ENCODE peak calls at places on chromosomes 5 and 9, in ten cellular contexts. B, J, O, H, M, W, G, E, P and I are unnamed samples.
A peak's percentile ranks its signal among the peaks of the same experiment; 100 is the strongest.

GRCh38 chr5:79229357-79230174 is 6.4 kb upstream of the JMY start:
- DNase-seq in B (no peak), J (no peak), O (no peak), H (peak; percentile 66), M (no peak), W (peak; percentile 81), G (no peak), E (no peak), P (no peak), I (no peak)

GRCh38 chr5:74056789-74057164 is 430.8 kb downstream of the ARHGEF28 start:
- DNase-seq in B (peak; percentile 67), J (no peak), O (no peak), H (no peak), M (no peak), W (peak; percentile 51), G (peak; percentile 60), E (peak; percentile 70), P (peak; percentile 73), I (no peak)

GRCh38 chr5:33401482-33402390 is 39.0 kb upstream of the TARS1 start:
- DNase-seq in B (peak; percentile 65), J (no peak), O (no peak), H (no peak), M (no peak), W (peak; percentile 90), G (no peak), E (no peak), P (peak; percentile 28), I (peak; percentile 11)

GRCh38 chr5:7705261-7705660 is 145.7 kb downstream of the CFAP90 start:
- DNase-seq in B (no peak), J (no peak), O (no peak), H (no peak), M (no peak), W (no peak), G (no peak), E (no peak), P (no peak), I (no peak)

GRCh38 chr9:113482341-113482740 is 18.8 kb downstream of the RGS3 start:
- DNase-seq in B (no peak), J (peak; percentile 54), O (no peak), H (no peak), M (no peak), W (no peak), G (no peak), E (no peak), P (no peak), I (no peak)

GRCh38 chr5:23169660-23170416 is 316.7 kb upstream of the CDH12 start:
- DNase-seq in B (no peak), J (no peak), O (no peak), H (no peak), M (no peak), W (no peak), G (no peak), E (no peak), P (no peak), I (no peak)

GRCh38 chr5:147690595-147690994 is 91.9 kb downstream of the JAKMIP2 start:
- DNase-seq in B (no peak), J (no peak), O (no peak), H (no peak), M (no peak), W (peak; percentile 90), G (peak; percentile 23), E (peak; percentile 13), P (peak; percentile 7), I (no peak)

GRCh38 chr5:129245489-129245888 is 150.9 kb downstream of the ISOC1 start:
- DNase-seq in B (peak; percentile 91), J (no peak), O (no peak), H (no peak), M (no peak), W (no peak), G (no peak), E (no peak), P (peak; percentile 1), I (no peak)

GRCh38 chr5:109455598-109456096 is 45.9 kb upstream of the PJA2 start:
- DNase-seq in B (peak; percentile 100), J (peak; percentile 82), O (no peak), H (peak; percentile 57), M (peak; percentile 15), W (peak; percentile 83), G (peak; percentile 18), E (peak; percentile 6), P (peak; percentile 100), I (peak; percentile 95)

GRCh38 chr9:137064027-137064879 is 6.1 kb downstream of the SAPCD2 start:
- DNase-seq in B (peak; percentile 51), J (no peak), O (peak; percentile 59), H (peak; percentile 65), M (peak; percentile 74), W (peak; percentile 46), G (peak; percentile 82), E (peak; percentile 74), P (peak; percentile 43), I (no peak)

GRCh38 chr5:73264626-73265025 is 91.6 kb downstream of the TMEM174 start:
- DNase-seq in B (no peak), J (no peak), O (no peak), H (no peak), M (no peak), W (no peak), G (no peak), E (no peak), P (no peak), I (no peak)

GRCh38 chr5:61916621-61917620 is 389.1 kb upstream of the KIF2A start:
- DNase-seq in B (no peak), J (no peak), O (no peak), H (no peak), M (no peak), W (peak; percentile 87), G (no peak), E (no peak), P (peak; percentile 4), I (no peak)

GRCh38 chr5:132526290-132526973 is 16.9 kb downstream of the IL5 start:
- DNase-seq in B (peak; percentile 65), J (no peak), O (peak; percentile 24), H (peak; percentile 67), M (no peak), W (peak; percentile 79), G (peak; percentile 76), E (peak; percentile 49), P (peak; percentile 66), I (peak; percentile 29)

DNA sequence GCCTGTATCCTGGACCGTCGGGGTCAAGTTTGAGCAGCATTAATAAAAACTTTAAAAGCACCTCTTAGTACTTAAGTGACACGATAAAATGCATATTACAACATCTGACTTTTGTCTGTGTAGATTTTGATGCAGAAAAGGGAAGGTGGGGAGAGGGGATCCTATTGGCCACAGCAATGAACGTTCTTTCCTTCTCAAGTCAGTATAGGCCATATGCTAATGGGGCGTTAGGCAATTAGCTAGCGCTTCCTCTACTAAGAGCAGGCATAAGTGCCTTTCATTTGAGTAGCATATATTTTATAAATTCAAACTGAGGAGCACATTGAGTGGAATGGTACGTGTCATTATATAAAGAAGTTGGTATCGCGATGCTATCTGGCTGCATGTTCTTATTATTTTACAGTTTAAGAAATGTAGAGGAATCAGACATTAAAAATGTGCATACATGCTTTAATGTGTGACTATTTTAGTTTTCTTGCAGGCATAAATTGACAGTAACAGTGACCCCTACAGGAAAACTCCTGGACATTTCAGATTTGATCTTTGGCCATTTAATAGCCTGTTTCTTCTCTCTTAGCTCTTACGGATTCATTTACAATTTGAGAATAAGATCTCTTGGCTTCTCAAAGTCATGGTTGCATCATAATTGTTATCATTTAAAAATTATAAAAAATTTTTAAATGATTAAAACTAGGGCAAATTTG is 1.1 kb upstream of the GNA14 start:
- DNase-seq in B (peak; percentile 71), J (no peak), O (no peak), H (no peak), M (no peak), W (peak; percentile 61), G (no peak), E (no peak), P (peak; percentile 68), I (no peak)
- TF ChIP-seq CTCF in B (peak; percentile 54), J (no peak), O (no peak), H (no peak), M (peak; percentile 30), W (peak; percentile 66), G (no peak), E (peak; percentile 34), P (peak; percentile 51), I (peak; percentile 32)

GRCh38 chr9:131658753-131659129 is 81.1 kb downstream of the RAPGEF1 start:
- DNase-seq in B (no peak), J (no peak), O (no peak), H (no peak), M (no peak), W (no peak), G (no peak), E (no peak), P (no peak), I (no peak)

GRCh38 chr9:131656356-131657030 is 83.4 kb downstream of the RAPGEF1 start:
- DNase-seq in B (no peak), J (peak; percentile 85), O (peak; percentile 71), H (peak; percentile 77), M (peak; percentile 67), W (no peak), G (peak; percentile 64), E (peak; percentile 44), P (no peak), I (no peak)

GRCh38 chr9:131657890-131658752 is 81.8 kb downstream of the RAPGEF1 start:
- DNase-seq in B (peak; percentile 90), J (no peak), O (no peak), H (no peak), M (no peak), W (peak; percentile 88), G (no peak), E (no peak), P (peak; percentile 95), I (no peak)

GRCh38 chr9:131657456-131657855 is 82.4 kb downstream of the RAPGEF1 start:
- DNase-seq in B (no peak), J (no peak), O (no peak), H (no peak), M (no peak), W (peak; percentile 53), G (no peak), E (peak; percentile 50), P (no peak), I (no peak)

DNA sequence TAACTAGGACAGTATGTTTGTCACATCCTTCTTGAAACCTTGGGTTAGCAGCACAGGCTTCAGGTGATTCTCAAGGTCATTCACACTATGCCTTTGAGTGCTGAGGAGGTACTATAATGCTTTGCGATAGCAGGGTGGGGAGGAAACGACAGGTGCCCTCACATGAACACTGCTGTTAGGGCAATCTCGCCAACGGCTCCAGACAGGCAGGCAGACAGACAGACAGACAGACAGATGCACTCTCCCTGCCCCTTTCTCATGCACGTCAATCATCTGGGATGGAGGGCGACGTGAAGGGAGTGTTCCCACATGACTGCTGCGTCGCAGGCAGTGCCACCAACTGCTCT is 82.9 kb downstream of the RAPGEF1 start:
- DNase-seq in B (no peak), J (no peak), O (no peak), H (no peak), M (no peak), W (no peak), G (no peak), E (no peak), P (no peak), I (no peak)
- H3K4me3 ChIP-seq in B (no peak overlapping the region), J (no peak overlapping the region), O (no peak overlapping the region), H (no peak overlapping the region), M (no peak overlapping the region), W (no peak overlapping the region), G (no peak overlapping the region), E (no peak overlapping the region), P (no peak overlapping the region), I (no peak overlapping the region)

GRCh38 chr9:121598167-121599000 is 53.0 kb upstream of the DAB2IP start:
- DNase-seq in B (peak; percentile 60), J (peak; percentile 91), O (no peak), H (no peak), M (peak; percentile 83), W (peak; percentile 82), G (peak; percentile 23), E (peak; percentile 86), P (peak; percentile 80), I (peak; percentile 57)
- TF ChIP-seq CTCF in B (peak; percentile 21), J (peak; percentile 39), O (no peak), H (no peak), M (peak; percentile 22), W (no peak), G (no peak), E (peak; percentile 66), P (peak; percentile 46), I (no peak)

GRCh38 chr5:142472306-142472951 is 147.6 kb upstream of the SPRY4 start:
- DNase-seq in B (peak; percentile 91), J (no peak), O (peak; percentile 25), H (no peak), M (no peak), W (peak; percentile 89), G (no peak), E (no peak), P (peak; percentile 81), I (no peak)
- H3K4me3 ChIP-seq in B (no peak overlapping the region), J (no peak overlapping the region), O (no peak overlapping the region), H (no peak overlapping the region), M (no peak overlapping the region), W (no peak overlapping the region), G (no peak overlapping the region), E (no peak overlapping the region), P (no peak overlapping the region), I (no peak overlapping the region)